ENCODE peak calls at places on chromosome 9, in eight cellular contexts. S is Jurkat, Clone E6-1; C is mesendoderm; P is SK-N-SH; G is H7; L is CD8-positive, alpha-beta T cell; Q is A549; R is tibial nerve. Z is an unnamed sample.

GRCh38 chr9:133714606-133715294 is 23.4 kb downstream of the SARDH start:
- DNase-seq in S (no peak), C (peak; percentile 72), P (peak; percentile 59), G (peak; percentile 50), L (no peak), Q (no peak), R (no peak), Z (peak; percentile 70)

GRCh38 chr9:20508242-20508641 is 114.1 kb downstream of the MLLT3 start:
- DNase-seq in S (no peak), C (peak; percentile 73), P (no peak), G (no peak), L (no peak), Q (peak; percentile 10), R (no peak), Z (no peak)

GRCh38 chr9:27053369-27054057 is 48.0 kb upstream of the LRRC19 start:
- DNase-seq in S (no peak), C (no peak), P (no peak), G (no peak), L (no peak), Q (peak; percentile 32), R (no peak), Z (no peak)

GRCh38 chr9:2411459-2412215 is 209.9 kb upstream of the VLDLR start:
- DNase-seq in S (no peak), C (peak; percentile 94), P (no peak), G (peak; percentile 12), L (no peak), Q (no peak), R (no peak), Z (no peak)

GRCh38 chr9:120947222-120947621 is 20.6 kb upstream of the TRAF1 start:
- DNase-seq in S (no peak), C (no peak), P (no peak), G (no peak), L (no peak), Q (no peak), R (no peak), Z (no peak)

GRCh38 chr9:93133641-93134017 is 422 bp downstream of the NINJ1 start:
- DNase-seq in S (no peak), C (peak; percentile 74), P (peak; percentile 85), G (peak; percentile 93), L (no peak), Q (peak; percentile 54), R (peak; percentile 68), Z (peak; percentile 82)

GRCh38 chr9:3708751-3709150 is 182.9 kb upstream of the RFX3 start:
- DNase-seq in S (no peak), C (no peak), P (no peak), G (no peak), L (no peak), Q (no peak), R (no peak), Z (no peak)

GRCh38 chr9:135329571-135330306 is 149.8 kb upstream of the PPP1R26 start:
- DNase-seq in S (no peak), C (peak; percentile 39), P (peak; percentile 38), G (peak; percentile 93), L (peak; percentile 31), Q (no peak), R (no peak), Z (no peak)

GRCh38 chr9:87548159-87548558 is 50.5 kb downstream of the DAPK1 start:
- DNase-seq in S (no peak), C (no peak), P (no peak), G (no peak), L (no peak), Q (no peak), R (no peak), Z (no peak)

GRCh38 chr9:115593587-115594091 is 475.7 kb upstream of the TNC start:
- DNase-seq in S (peak; percentile 17), C (peak; percentile 65), P (peak; percentile 48), G (peak; percentile 43), L (no peak), Q (peak; percentile 61), R (no peak), Z (no peak)

GRCh38 chr9:6677803-6678202 is 32.3 kb upstream of the GLDC start:
- DNase-seq in S (no peak), C (no peak), P (no peak), G (no peak), L (no peak), Q (no peak), R (no peak), Z (no peak)

GRCh38 chr9:113581865-113582697 is 118.6 kb downstream of the RGS3 start:
- DNase-seq in S (peak; percentile 89), C (no peak), P (peak; percentile 62), G (peak; percentile 35), L (peak; percentile 84), Q (no peak), R (peak; percentile 51), Z (peak; percentile 86)

GRCh38 chr9:120583958-120584369 is 4.0 kb upstream of the CDK5RAP2 start:
- DNase-seq in S (peak; percentile 71), C (peak; percentile 88), P (peak; percentile 62), G (no peak), L (no peak), Q (peak; percentile 71), R (no peak), Z (peak; percentile 68)

GRCh38 chr9:116686693-116687073 is 422 bp upstream of the TRIM32 start:
- DNase-seq in S (no peak), C (no peak), P (no peak), G (peak; percentile 48), L (no peak), Q (no peak), R (no peak), Z (peak; percentile 39)

GRCh38 chr9:111036946-111037743 is 1.1 kb downstream of the LPAR1 start:
- DNase-seq in S (no peak), C (peak; percentile 61), P (peak; percentile 17), G (no peak), L (no peak), Q (peak; percentile 23), R (no peak), Z (no peak)

GRCh38 chr9:111037744-111038335 is 430 bp downstream of the LPAR1 start:
- DNase-seq in S (no peak), C (peak; percentile 80), P (peak; percentile 86), G (peak; percentile 83), L (no peak), Q (peak; percentile 43), R (peak; percentile 24), Z (peak; percentile 42)

GRCh38 chr9:111034146-111034545 is 4.1 kb downstream of the LPAR1 start:
- DNase-seq in S (no peak), C (no peak), P (no peak), G (no peak), L (no peak), Q (no peak), R (no peak), Z (no peak)

GRCh38 chr9:111036068-111036789 is 2.0 kb downstream of the LPAR1 start:
- DNase-seq in S (no peak), C (peak; percentile 94), P (peak; percentile 69), G (peak; percentile 59), L (no peak), Q (peak; percentile 34), R (peak; percentile 74), Z (peak; percentile 70)

GRCh38 chr9:111034573-111035539 is 3.4 kb downstream of the LPAR1 start:
- DNase-seq in S (no peak), C (no peak), P (no peak), G (no peak), L (no peak), Q (no peak), R (no peak), Z (no peak)
- H3K4me3 ChIP-seq in S (no peak overlapping the region), C (no peak overlapping the region), P (no peak overlapping the region), G (no peak overlapping the region), L (no peak overlapping the region), Q (no peak overlapping the region), R (no peak overlapping the region), Z (no peak overlapping the region)

GRCh38 chr9:129394920-129395279 is 216.8 kb upstream of the IER5L start:
- DNase-seq in S (no peak), C (no peak), P (no peak), G (no peak), L (no peak), Q (no peak), R (no peak), Z (peak; percentile 1)

GRCh38 chr9:129394011-129394919 is 216.2 kb upstream of the IER5L start:
- DNase-seq in S (no peak), C (no peak), P (peak; percentile 88), G (peak; percentile 22), L (no peak), Q (no peak), R (no peak), Z (peak; percentile 35)

GRCh38 chr9:129391215-129391614 is 213.2 kb upstream of the IER5L start:
- DNase-seq in S (no peak), C (no peak), P (no peak), G (peak; percentile 29), L (no peak), Q (no peak), R (no peak), Z (no peak)

GRCh38 chr9:129393064-129393463 is 215.0 kb upstream of the IER5L start:
- DNase-seq in S (no peak), C (no peak), P (no peak), G (no peak), L (no peak), Q (no peak), R (no peak), Z (no peak)

DNA sequence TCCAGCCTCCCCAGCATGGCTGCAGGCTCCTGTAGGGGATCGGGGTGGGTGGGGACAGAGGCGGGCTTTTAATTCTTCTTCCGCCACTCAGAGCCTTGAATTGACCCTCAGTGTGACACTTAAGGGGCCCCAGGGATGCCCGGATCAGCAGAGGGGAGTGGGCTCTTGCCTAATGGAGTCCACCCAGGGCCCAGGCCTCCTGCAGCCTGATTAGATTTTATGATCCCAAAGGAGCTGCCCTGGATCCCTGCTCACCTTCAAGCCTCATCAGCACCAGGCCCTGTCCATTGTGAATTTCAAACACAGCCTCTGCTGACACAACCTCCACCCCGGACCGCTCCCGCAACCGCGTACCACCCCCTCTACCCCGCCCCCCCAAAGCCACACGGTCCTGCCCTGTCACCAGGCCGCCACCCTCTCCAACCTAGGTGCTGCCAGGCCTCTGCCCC is 214.1 kb upstream of the IER5L start:
- DNase-seq in S (no peak), C (no peak), P (peak; percentile 33), G (peak; percentile 64), L (no peak), Q (no peak), R (no peak), Z (no peak)
- H3K4me3 ChIP-seq in S (no peak overlapping the region), C (no peak overlapping the region), P (no peak overlapping the region), G (no peak overlapping the region), L (no peak overlapping the region), Q (no peak overlapping the region), R (no peak overlapping the region), Z (no peak overlapping the region)

GRCh38 chr9:36793277-36793676 is 220.6 kb downstream of the MELK start:
- DNase-seq in S (no peak), C (peak; percentile 44), P (peak; percentile 24), G (peak; percentile 72), L (no peak), Q (peak; percentile 33), R (no peak), Z (no peak)
- H3K4me3 ChIP-seq in S (no peak overlapping the region), C (no peak overlapping the region), P (no peak overlapping the region), G (no peak overlapping the region), L (no peak overlapping the region), Q (no peak overlapping the region), R (no peak overlapping the region), Z (no peak overlapping the region)

DNA sequence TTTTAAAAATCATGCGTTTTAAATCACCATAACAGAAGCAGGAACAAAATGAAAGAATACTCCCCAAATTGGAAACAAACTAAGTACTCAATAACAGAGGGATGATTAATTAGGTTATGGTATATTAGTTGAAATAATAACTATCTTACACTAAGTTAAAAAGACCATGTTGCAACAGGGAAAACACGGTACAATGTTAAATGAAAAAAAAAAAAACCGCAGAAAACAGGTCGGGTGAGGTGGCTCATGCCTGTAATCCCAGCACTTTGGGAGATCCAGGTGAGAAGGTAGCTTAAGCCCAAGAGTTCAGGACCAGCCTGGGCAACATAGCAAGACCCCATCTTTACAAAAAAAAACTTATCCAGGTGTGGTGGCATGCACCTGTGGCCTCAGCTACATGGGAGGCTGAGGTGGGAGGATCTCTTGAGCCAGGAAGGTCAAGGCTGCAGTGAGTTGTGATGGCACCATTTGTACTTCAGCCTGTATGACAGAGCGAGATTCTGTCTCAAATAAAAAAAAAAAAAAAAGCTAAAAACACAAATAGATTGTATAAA is 2.4 kb upstream of the PTPN3 start:
- DNase-seq in S (no peak), C (no peak), P (no peak), G (no peak), L (no peak), Q (no peak), R (no peak), Z (no peak)
- H3K4me3 ChIP-seq in S (no peak overlapping the region), C (no peak overlapping the region), P (peak overlapping the region; percentile 64), G (no peak overlapping the region), L (no peak overlapping the region), Q (peak overlapping the region; percentile 50), R (no peak overlapping the region), Z (peak overlapping the region; percentile 62)

Z was measured in psoas muscle.